ENCODE peak calls at places on chromosomes 16 and 17, in six cellular contexts. O is KG1; N is BE2C; V is ascending aorta; F is retinal pigment epithelial cell; X is naive thymus-derived CD8-positive, alpha-beta T cell. Z is an unnamed sample.

GRCh38 chr17:78176548-78177025 is 8.2 kb downstream of the SYNGR2 start:
- DNase-seq in O (peak; percentile 36), N (peak; percentile 81), V (no peak), F (no peak), X (peak; percentile 80), Z (no peak)

GRCh38 chr16:8660841-8661301 is 13.5 kb upstream of the ABAT start:
- DNase-seq in O (peak; percentile 12), N (peak; percentile 83), V (no peak), F (peak; percentile 21), X (peak; percentile 47), Z (no peak)

GRCh38 chr17:4250887-4251286 is 12.9 kb downstream of the ANKFY1 start:
- DNase-seq in O (no peak), N (no peak), V (no peak), F (no peak), X (no peak), Z (no peak)

GRCh38 chr16:58501242-58502131 is 1.5 kb downstream of the NDRG4 start:
- DNase-seq in O (no peak), N (peak; percentile 81), V (no peak), F (no peak), X (peak; percentile 47), Z (no peak)

GRCh38 chr16:75203667-75204409 is 3.1 kb downstream of the CTRB2 start:
- DNase-seq in O (no peak), N (no peak), V (no peak), F (no peak), X (no peak), Z (no peak)

GRCh38 chr17:81858170-81858966 is 2.0 kb downstream of the P4HB start:
- DNase-seq in O (no peak), N (no peak), V (no peak), F (no peak), X (no peak), Z (no peak)

GRCh38 chr17:58528443-58528842 is 14.0 kb upstream of the MTMR4 start:
- DNase-seq in O (no peak), N (no peak), V (no peak), F (peak; percentile 43), X (no peak), Z (no peak)

GRCh38 chr17:57257911-57258885 is 1.9 kb downstream of the MSI2 start:
- DNase-seq in O (no peak), N (no peak), V (no peak), F (no peak), X (peak; percentile 7), Z (no peak)

GRCh38 chr16:67881557-67882220 is 3.0 kb upstream of the NRN1L start:
- DNase-seq in O (no peak), N (no peak), V (no peak), F (no peak), X (no peak), Z (no peak)

GRCh38 chr16:11156401-11156800 is 99.6 kb downstream of the SOCS1 start:
- DNase-seq in O (no peak), N (no peak), V (no peak), F (no peak), X (no peak), Z (no peak)

GRCh38 chr17:81612172-81612571 is 24.7 kb downstream of the NPLOC4 start:
- DNase-seq in O (no peak), N (no peak), V (no peak), F (no peak), X (no peak), Z (no peak)

GRCh38 chr17:78839762-78840529 is 668 bp downstream of the USP36 start:
- DNase-seq in O (no peak), N (peak; percentile 28), V (no peak), F (no peak), X (peak; percentile 61), Z (no peak)

GRCh38 chr16:82040296-82040695 is 5.2 kb downstream of the HSD17B2 start:
- DNase-seq in O (no peak), N (no peak), V (no peak), F (no peak), X (no peak), Z (no peak)

GRCh38 chr16:4500283-4500682 is 24.1 kb downstream of the HMOX2 start:
- DNase-seq in O (no peak), N (no peak), V (no peak), F (no peak), X (no peak), Z (no peak)

GRCh38 chr17:41579484-41580243 is 7.0 kb downstream of the KRT14 start:
- DNase-seq in O (peak; percentile 40), N (peak; percentile 88), V (peak; percentile 30), F (no peak), X (peak; percentile 32), Z (no peak)

GRCh38 chr17:20968913-20969616 is 73.7 kb downstream of the USP22 start:
- DNase-seq in O (no peak), N (no peak), V (no peak), F (no peak), X (no peak), Z (no peak)

GRCh38 chr17:27577124-27577761 is 53.7 kb upstream of the LGALS9 start:
- DNase-seq in O (no peak), N (peak; percentile 67), V (no peak), F (no peak), X (no peak), Z (no peak)

GRCh38 chr17:3687949-3688614 is 7.9 kb downstream of the P2RX5 start:
- DNase-seq in O (no peak), N (no peak), V (no peak), F (no peak), X (no peak), Z (no peak)

GRCh38 chr17:2042355-2042929 is 620 bp downstream of the OVCA2 start:
- DNase-seq in O (no peak), N (peak; percentile 39), V (no peak), F (no peak), X (no peak), Z (no peak)

GRCh38 chr17:78787444-78787843 is 5.4 kb upstream of the CYTH1 start:
- DNase-seq in O (no peak), N (no peak), V (no peak), F (no peak), X (no peak), Z (no peak)

GRCh38 chr16:67393111-67393789 is at the start of gene TPPP3:
- DNase-seq in O (no peak), N (peak; percentile 98), V (peak; percentile 50), F (peak; percentile 43), X (peak; percentile 12), Z (no peak)

GRCh38 chr16:23182675-23183485 is at the start of gene SCNN1G:
- DNase-seq in O (no peak), N (no peak), V (no peak), F (no peak), X (no peak), Z (no peak)

GRCh38 chr17:48052956-48053757 is 5.0 kb downstream of the NFE2L1 start:
- DNase-seq in O (no peak), N (peak; percentile 92), V (peak; percentile 45), F (peak; percentile 84), X (no peak), Z (no peak)

GRCh38 chr16:61544165-61544564 is 492.1 kb downstream of the CDH8 start:
- DNase-seq in O (no peak), N (no peak), V (no peak), F (no peak), X (no peak), Z (no peak)

GRCh38 chr16:88970095-88970494 is 6.9 kb downstream of the CBFA2T3 start:
- DNase-seq in O (no peak), N (no peak), V (no peak), F (no peak), X (no peak), Z (no peak)

Z was measured in SIG-M5.